ENCODE peak calls at places on chromosome 5, in five cellular contexts. X is HepG2, E is A549, I is GM12878, R is K562. N is an unnamed sample.

GRCh38 chr5:89440670-89441069 is 557.7 kb upstream of the MEF2C start:
- DNase-seq in R (no peak), I (no peak), X (no peak), E (no peak), N (no peak)

GRCh38 chr5:115170924-115171510 is 1.3 kb upstream of the TRIM36 start:
- DNase-seq in X (no peak), R (no peak), I (no peak), E (no peak), N (no peak)

GRCh38 chr5:140926903-140927573 is 939 bp downstream of the PCDHAC1 start:
- DNase-seq in I (no peak), R (no peak), E (peak; percentile 2), X (no peak), N (no peak)

GRCh38 chr5:150317048-150318003 is 14.6 kb upstream of the ARSI start:
- DNase-seq in I (no peak), X (peak; percentile 86), E (peak; percentile 94), R (peak; percentile 22), N (peak; percentile 95)

GRCh38 chr5:56693220-56693579 is 122.1 kb upstream of the MAP3K1 start:
- DNase-seq in E (no peak), R (no peak), I (no peak), X (no peak), N (no peak)

GRCh38 chr5:91937121-91937520 is 554.0 kb upstream of the ARRDC3 start:
- DNase-seq in R (no peak), I (no peak), X (no peak), E (no peak), N (no peak)

GRCh38 chr5:140043508-140043872 is 391 bp upstream of the NRG2 start:
- DNase-seq in I (no peak), X (no peak), R (peak; percentile 20), E (peak; percentile 70), N (no peak)

GRCh38 chr5:170131235-170131634 is 25.5 kb downstream of the FOXI1 start:
- DNase-seq in E (no peak), R (no peak), I (no peak), X (no peak), N (no peak)

GRCh38 chr5:146588806-146589355 is 72.9 kb upstream of the GPR151 start:
- DNase-seq in E (no peak), I (no peak), R (no peak), X (no peak), N (no peak)

GRCh38 chr5:153831976-153832375 is 206.7 kb downstream of the FAM114A2 start:
- DNase-seq in I (peak; percentile 11), R (peak; percentile 73), E (peak; percentile 62), X (peak; percentile 5), N (peak; percentile 49)

GRCh38 chr5:140219068-140219971 is 44.3 kb downstream of the CYSTM1 start:
- DNase-seq in R (no peak), I (no peak), X (peak; percentile 38), E (no peak), N (no peak)

GRCh38 chr5:101482931-101483330 is 579.8 kb upstream of the ST8SIA4 start:
- DNase-seq in R (no peak), E (peak; percentile 5), X (no peak), I (no peak), N (no peak)

GRCh38 chr5:53679261-53679660 is 118.8 kb downstream of the NDUFS4 start:
- DNase-seq in R (no peak), E (peak; percentile 30), I (no peak), X (no peak), N (peak; percentile 49)

GRCh38 chr5:178126556-178126955 is 4.3 kb upstream of the RMND5B start:
- DNase-seq in R (no peak), E (no peak), X (no peak), I (no peak), N (no peak)

GRCh38 chr5:102651466-102651865 is 103.6 kb upstream of the PAM start:
- DNase-seq in X (no peak), E (no peak), R (no peak), I (no peak), N (no peak)

GRCh38 chr5:145943674-145944121 is 7.3 kb downstream of the SH3RF2 start:
- DNase-seq in R (peak; percentile 20), X (no peak), E (peak; percentile 33), I (no peak), N (peak; percentile 25)

GRCh38 chr5:153523831-153524230 is 33.4 kb downstream of the GRIA1 start:
- DNase-seq in R (no peak), I (no peak), X (no peak), E (no peak), N (peak; percentile 65)

GRCh38 chr5:96699186-96699820 is 37.1 kb downstream of the CAST start:
- DNase-seq in X (no peak), E (no peak), R (peak; percentile 56), I (no peak), N (peak; percentile 49)

GRCh38 chr5:171475551-171476035 is 56.1 kb downstream of the FGF18 start:
- DNase-seq in R (no peak), X (no peak), I (no peak), E (no peak), N (no peak)

GRCh38 chr5:45411971-45412612 is 284.1 kb downstream of the HCN1 start:
- DNase-seq in R (no peak), X (no peak), E (no peak), I (no peak), N (peak; percentile 22)

GRCh38 chr5:165829504-165829903 is 2324.1 kb downstream of the MAT2B start:
- DNase-seq in E (no peak), X (no peak), I (no peak), R (no peak), N (no peak)

GRCh38 chr5:132496631-132497487 is 6.3 kb upstream of the IRF1 start:
- DNase-seq in R (peak; percentile 86), X (peak; percentile 64), E (peak; percentile 87), I (no peak), N (peak; percentile 87)

GRCh38 chr5:27472000-27472763 is 433.8 kb upstream of the CDH9 start:
- DNase-seq in X (peak; percentile 98), R (peak; percentile 65), E (peak; percentile 96), I (peak; percentile 57), N (peak; percentile 19)

GRCh38 chr5:159353661-159354252 is 23.5 kb upstream of the IL12B start:
- DNase-seq in E (no peak), X (no peak), I (no peak), R (no peak), N (peak; percentile 58)

GRCh38 chr5:41856644-41857491 is 13.4 kb downstream of the OXCT1 start:
- DNase-seq in E (peak; percentile 69), X (peak; percentile 58), I (no peak), R (peak; percentile 69), N (peak; percentile 73)

GRCh38 chr5:72387985-72388384 is 67.8 kb downstream of the PTCD2 start:
- DNase-seq in E (peak; percentile 69), X (no peak), R (no peak), I (no peak), N (peak; percentile 88)

GRCh38 chr5:174571662-174572397 is 152.6 kb upstream of the MSX2 start:
- DNase-seq in E (peak; percentile 85), R (no peak), I (no peak), X (peak; percentile 28), N (peak; percentile 98)

GRCh38 chr5:173643964-173644363 is 27.5 kb upstream of the BOD1 start:
- DNase-seq in I (peak; percentile 44), X (no peak), R (no peak), E (no peak), N (peak; percentile 10)

GRCh38 chr5:172680921-172681320 is 39.9 kb downstream of the NEURL1B start:
- DNase-seq in X (no peak), E (no peak), R (no peak), I (no peak), N (no peak)

DNA sequence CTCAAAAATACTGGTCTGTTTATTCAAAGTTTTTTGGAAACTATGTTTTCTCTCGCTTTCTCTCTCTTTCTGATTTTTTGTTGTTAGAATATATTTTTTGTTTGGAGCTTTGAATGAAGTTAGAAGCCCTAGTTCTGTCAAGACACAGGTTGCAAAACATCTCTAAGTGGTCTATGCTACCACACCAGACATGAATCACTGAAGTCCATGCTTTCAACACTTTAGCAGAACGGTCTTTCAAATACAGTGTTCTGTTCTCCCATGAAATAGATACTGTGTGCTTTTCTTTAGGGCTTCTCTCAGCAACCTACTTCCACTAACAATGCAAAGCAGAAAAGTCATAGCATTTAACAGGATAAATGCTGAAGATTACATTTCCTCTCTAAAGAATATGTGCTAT is 392.5 kb downstream of the TMEM167A start:
- DNase-seq in I (no peak), E (no peak), X (no peak), R (no peak), N (no peak)
- H3K4me1 ChIP-seq in I (no peaks in the 10 kb centered on the region), E (no peaks in the 10 kb centered on the region), X (no peaks in the 10 kb centered on the region), R (no peaks in the 10 kb centered on the region), N (no peaks in the 10 kb centered on the region)

DNA sequence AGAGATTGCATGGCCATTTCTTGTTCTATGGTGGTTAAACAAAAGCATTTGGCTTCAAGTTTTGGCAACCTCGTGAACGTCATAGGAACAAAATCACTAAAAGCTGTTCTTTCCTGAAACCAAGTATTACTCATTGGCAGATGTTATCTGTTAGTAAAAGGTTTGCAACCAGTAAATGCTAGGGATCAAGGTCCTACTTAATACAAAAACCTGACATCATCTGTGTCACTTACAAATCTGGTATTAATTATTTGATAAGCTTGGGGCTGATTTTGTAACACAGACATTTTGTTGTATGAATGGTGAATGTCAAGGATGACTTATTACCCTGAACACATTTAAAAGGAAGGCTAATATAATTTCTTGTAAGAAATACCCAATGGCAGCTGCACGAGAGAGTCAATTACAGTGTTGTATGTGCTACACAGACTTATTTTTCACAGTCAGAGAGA is 486.4 kb upstream of the ZNF608 start:
- DNase-seq in E (no peak), X (no peak), I (no peak), R (no peak), N (peak; percentile 86)
- TF ChIP-seq BHLHE40 in E (no peak), X (no peak), I (no peak), R (no peak), N (no peak)

GRCh38 chr5:64516216-64516615 is 10.4 kb downstream of the RGS7BP start:
- DNase-seq in R (no peak), X (no peak), E (no peak), I (no peak), N (no peak)

GRCh38 chr5:64514620-64515019 is 8.8 kb downstream of the RGS7BP start:
- DNase-seq in R (no peak), I (no peak), E (no peak), X (no peak), N (no peak)

GRCh38 chr5:64513492-64513891 is 7.7 kb downstream of the RGS7BP start:
- DNase-seq in R (no peak), X (no peak), E (no peak), I (no peak), N (no peak)

DNA sequence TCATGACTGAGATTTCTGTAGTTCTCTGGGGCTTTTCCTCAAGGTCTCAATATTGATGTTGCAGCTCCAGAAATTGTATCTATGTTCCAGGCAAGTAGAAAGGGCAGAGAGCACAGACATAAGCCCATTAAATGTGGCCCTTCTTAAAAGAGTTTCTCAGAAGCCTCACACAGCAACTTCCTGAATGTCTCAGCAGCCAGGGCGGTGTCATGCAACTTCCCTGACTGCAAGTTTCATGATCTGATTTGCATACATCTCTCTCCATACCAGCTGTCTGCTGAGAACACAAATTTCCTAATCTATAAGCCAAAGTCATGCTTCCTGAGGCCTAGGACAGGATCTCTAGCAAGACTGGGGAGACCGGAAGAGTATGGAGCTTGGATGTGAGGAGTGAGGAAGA is 13.0 kb downstream of the RGS7BP start:
- DNase-seq in X (no peak), E (no peak), R (no peak), I (no peak), N (no peak)
- H3K4me1 ChIP-seq in X (no peaks in the 10 kb centered on the region), E (no peaks in the 10 kb centered on the region), R (no peaks in the 10 kb centered on the region), I (no peaks in the 10 kb centered on the region), N (no peaks in the 10 kb centered on the region)

GRCh38 chr5:13956441-13956840 is 12.0 kb upstream of the DNAH5 start:
- DNase-seq in I (no peak), R (no peak), X (no peak), E (no peak), N (no peak)

GRCh38 chr5:13957032-13957645 is 12.7 kb upstream of the DNAH5 start:
- DNase-seq in X (peak; percentile 54), E (peak; percentile 68), I (no peak), R (peak; percentile 40), N (peak; percentile 78)

GRCh38 chr5:13955896-13956295 is 11.4 kb upstream of the DNAH5 start:
- DNase-seq in R (no peak), X (no peak), I (no peak), E (no peak), N (peak; percentile 70)
- TF ChIP-seq BHLHE40 in R (no peak), X (no peak), I (no peak), E (no peak), N (peak; percentile 31)

N was measured in IMR-90.